ENCODE peak calls at places on chromosomes 12 and 14, in six cellular contexts. N is esophagus squamous epithelium, D is keratinocyte, J is D341Med, Y is hepatic stellate cell, P is amniotic epithelial cell. B is an unnamed sample.

GRCh38 chr14:28661171-28661772 is 105.3 kb upstream of the FOXG1 start:
- DNase-seq in N (no peak), D (peak), J (no peak), Y (no peak), P (peak), B (no peak)

GRCh38 chr12:110679201-110679600 is 9.7 kb downstream of the HVCN1 start:
- DNase-seq in N (no peak), D (no peak), J (peak), Y (no peak), P (no peak), B (no peak)

GRCh38 chr14:74670726-74671125 is 42.2 kb downstream of the AREL1 start:
- DNase-seq in N (no peak), D (no peak), J (no peak), Y (no peak), P (peak), B (no peak)

GRCh38 chr12:121534495-121535148 is 46.2 kb downstream of the KDM2B start:
- DNase-seq in N (no peak), D (no peak), J (peak), Y (no peak), P (no peak), B (peak)

GRCh38 chr12:43795716-43796282 is 10.3 kb downstream of the TWF1 start:
- DNase-seq in N (no peak), D (no peak), J (no peak), Y (no peak), P (no peak), B (no peak)

GRCh38 chr12:55720894-55721444 is 776 bp downstream of the RDH5 start:
- DNase-seq in N (no peak), D (peak), J (no peak), Y (peak), P (peak), B (no peak)

GRCh38 chr14:51365241-51365940 is 125.3 kb downstream of the TMX1 start:
- DNase-seq in N (no peak), D (no peak), J (no peak), Y (no peak), P (no peak), B (no peak)

GRCh38 chr12:1117371-1117770 is 126.3 kb downstream of the ERC1 start:
- DNase-seq in N (no peak), D (no peak), J (no peak), Y (no peak), P (no peak), B (no peak)

GRCh38 chr14:87811246-87811645 is 181.7 kb downstream of the GALC start:
- DNase-seq in N (no peak), D (no peak), J (no peak), Y (no peak), P (no peak), B (no peak)

GRCh38 chr14:103847954-103848719 is 762 bp upstream of the PPP1R13B start:
- DNase-seq in N (no peak), D (no peak), J (peak), Y (no peak), P (peak), B (no peak)

GRCh38 chr12:43973993-43974392 is 138.1 kb downstream of the TMEM117 start:
- DNase-seq in N (no peak), D (no peak), J (no peak), Y (no peak), P (no peak), B (no peak)

GRCh38 chr12:26317942-26318565 is 122.7 kb downstream of the SSPN start:
- DNase-seq in N (no peak), D (peak), J (no peak), Y (peak), P (peak), B (no peak)

GRCh38 chr14:101843665-101844064 is 82.2 kb downstream of the PPP2R5C start:
- DNase-seq in N (no peak), D (no peak), J (no peak), Y (no peak), P (no peak), B (peak)

GRCh38 chr12:81403348-81403747 is 325.5 kb downstream of the ACSS3 start:
- DNase-seq in N (no peak), D (no peak), J (no peak), Y (no peak), P (no peak), B (no peak)

GRCh38 chr14:55532645-55533309 is 47.2 kb upstream of the KTN1 start:
- DNase-seq in N (no peak), D (no peak), J (peak), Y (no peak), P (no peak), B (no peak)

GRCh38 chr14:72781476-72782181 is 112.3 kb downstream of the DPF3 start:
- DNase-seq in N (no peak), D (no peak), J (peak), Y (peak), P (peak), B (no peak)

GRCh38 chr12:111404362-111405148 is 1.2 kb upstream of the SH2B3 start:
- DNase-seq in N (no peak), D (no peak), J (no peak), Y (no peak), P (peak), B (peak)

GRCh38 chr12:3177778-3178435 is 100.7 kb downstream of the TSPAN9 start:
- DNase-seq in N (no peak), D (no peak), J (no peak), Y (no peak), P (no peak), B (no peak)

GRCh38 chr12:108822458-108823205 is 34.8 kb downstream of the SSH1 start:
- DNase-seq in N (no peak), D (no peak), J (no peak), Y (no peak), P (peak), B (no peak)

GRCh38 chr12:122079038-122079531 is 529 bp downstream of the MLXIP start:
- DNase-seq in N (no peak), D (no peak), J (peak), Y (peak), P (no peak), B (peak)

GRCh38 chr14:43778956-43779639 is 728.0 kb downstream of the FSCB start:
- DNase-seq in N (no peak), D (no peak), J (no peak), Y (no peak), P (no peak), B (no peak)

GRCh38 chr14:61229475-61229888 is 51.7 kb downstream of the TMEM30B start:
- DNase-seq in N (no peak), D (no peak), J (no peak), Y (no peak), P (no peak), B (no peak)

GRCh38 chr12:124566181-124567034 is 1.0 kb downstream of the NCOR2 start:
- DNase-seq in N (no peak), D (no peak), J (peak), Y (peak), P (peak), B (peak)

GRCh38 chr12:132338311-132338710 is 8.9 kb upstream of the GALNT9 start:
- DNase-seq in N (no peak), D (no peak), J (no peak), Y (no peak), P (no peak), B (no peak)

GRCh38 chr14:106586098-106586704 is 1059.8 kb downstream of the TMEM121 start:
- DNase-seq in N (no peak), D (no peak), J (no peak), Y (no peak), P (no peak), B (peak)

GRCh38 chr14:75232597-75232996 is 46.0 kb upstream of the FOS start:
- DNase-seq in N (no peak), D (no peak), J (no peak), Y (no peak), P (no peak), B (peak)